ENCODE peak calls at places on chromosomes 16 and 17, in six cellular contexts. J is osteoblast; C is lower lobe of right lung; U is CD4-positive, CD25-positive, alpha-beta regulatory T cell; E is heart left ventricle; F is HAP-1. A is an unnamed sample.

GRCh38 chr16:82631701-82632685 is 5.2 kb downstream of the CDH13 start:
- DNase-seq in J (peak; percentile 71), C (no peak), U (no peak), E (no peak), F (peak; percentile 26), A (no peak)

GRCh38 chr16:64468515-64469090 is 653.3 kb downstream of the CDH11 start:
- DNase-seq in J (no peak), C (no peak), U (no peak), E (no peak), F (no peak), A (no peak)

GRCh38 chr17:6061290-6061689 is 8.9 kb upstream of the WSCD1 start:
- DNase-seq in J (peak; percentile 84), C (no peak), U (no peak), E (no peak), F (no peak), A (no peak)

GRCh38 chr16:86901483-86901882 is 323.1 kb downstream of the FOXL1 start:
- DNase-seq in J (peak; percentile 92), C (no peak), U (no peak), E (no peak), F (no peak), A (no peak)

GRCh38 chr16:35302859-35303258 is 1843.4 kb downstream of the TP53TG3F start:
- DNase-seq in J (no peak), C (no peak), U (no peak), E (no peak), F (no peak), A (no peak)

GRCh38 chr16:1645914-1646525 is 32.1 kb upstream of the JPT2 start:
- DNase-seq in J (peak; percentile 77), C (no peak), U (peak; percentile 8), E (no peak), F (no peak), A (no peak)

GRCh38 chr16:21590287-21590686 is 9.1 kb upstream of the METTL9 start:
- DNase-seq in J (peak; percentile 81), C (no peak), U (no peak), E (no peak), F (no peak), A (no peak)

GRCh38 chr17:17258998-17259397 is 22.0 kb upstream of the FLCN start:
- DNase-seq in J (no peak), C (no peak), U (no peak), E (no peak), F (no peak), A (no peak)

GRCh38 chr17:41549596-41550039 is 21.5 kb upstream of the KRT19 start:
- DNase-seq in J (no peak), C (no peak), U (no peak), E (no peak), F (no peak), A (no peak)

GRCh38 chr17:9670596-9670995 is 25.3 kb downstream of the USP43 start:
- DNase-seq in J (no peak), C (no peak), U (no peak), E (no peak), F (no peak), A (no peak)

GRCh38 chr17:17710728-17711541 is 29.7 kb downstream of the RAI1 start:
- DNase-seq in J (peak; percentile 98), C (peak; percentile 92), U (no peak), E (no peak), F (no peak), A (peak; percentile 40)

GRCh38 chr17:28151001-28151400 is 108.5 kb downstream of the NLK start:
- DNase-seq in J (no peak), C (no peak), U (no peak), E (no peak), F (no peak), A (no peak)

GRCh38 chr17:66941773-66942452 is 22.6 kb upstream of the CACNG4 start:
- DNase-seq in J (peak; percentile 44), C (no peak), U (no peak), E (no peak), F (no peak), A (no peak)

DNA sequence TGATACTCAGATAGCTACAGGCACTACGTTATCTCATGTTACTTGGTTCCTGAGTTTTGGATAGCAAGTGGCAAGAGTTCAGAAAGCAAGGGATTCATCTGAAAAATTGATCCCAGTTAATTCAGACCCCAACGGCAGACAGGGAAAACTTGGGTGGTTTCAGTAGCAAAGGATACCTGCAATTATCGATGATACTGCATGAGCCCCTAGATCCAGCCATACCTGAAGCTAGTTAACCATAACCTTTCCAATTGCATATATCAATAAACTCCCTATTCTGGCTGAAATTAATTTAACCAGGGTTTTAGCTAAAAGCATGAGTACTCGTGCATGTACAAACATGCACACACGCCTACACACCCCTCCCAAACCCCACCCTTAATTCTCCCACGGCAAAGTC is 4.3 kb downstream of the KNOP1 start:
- DNase-seq in J (peak; percentile 82), C (no peak), U (no peak), E (no peak), F (no peak), A (no peak)
- H3K4me3 ChIP-seq in J (no peak overlapping the region), C (no peak overlapping the region), U (no peak overlapping the region), E (no peak overlapping the region), F (no peak overlapping the region), A (no peak overlapping the region)

DNA sequence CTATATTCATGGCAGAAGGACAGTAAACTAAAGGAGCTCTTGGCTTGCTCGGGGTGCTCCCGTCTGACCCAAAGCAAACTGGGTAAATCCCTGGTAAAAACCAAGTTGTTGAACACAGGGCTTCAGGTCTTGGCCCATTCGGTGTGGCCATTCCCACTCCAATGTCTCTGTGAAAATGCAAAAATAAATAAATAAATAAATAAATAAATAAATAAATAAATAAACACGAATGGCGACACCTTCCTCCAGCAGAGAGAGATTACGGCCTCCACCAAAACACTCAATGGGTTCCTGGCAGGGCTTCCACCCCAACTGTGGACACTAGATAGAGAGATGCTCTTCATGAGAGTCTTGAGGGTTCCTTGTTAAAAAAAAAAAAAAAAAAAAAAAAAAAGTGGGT is 325.3 kb downstream of the SOX9 start:
- DNase-seq in J (peak; percentile 74), C (no peak), U (no peak), E (no peak), F (no peak), A (no peak)
- H3K4me1 ChIP-seq in J (peaks cover 4% of the 10 kb centered on the region), C (no peaks in the 10 kb centered on the region), U (no peaks in the 10 kb centered on the region), E (no peaks in the 10 kb centered on the region), F (no peaks in the 10 kb centered on the region), A (no peaks in the 10 kb centered on the region)

GRCh38 chr17:63932008-63932561 is at the start of gene CD79B:
- DNase-seq in J (peak; percentile 68), C (no peak), U (peak; percentile 19), E (no peak), F (no peak), A (no peak)
- H3K4me3 ChIP-seq in J (no peak within 1 kb of the TSS), C (peak within 1 kb of the TSS; percentile 33), U (peak within 1 kb of the TSS; percentile 70), E (peak within 1 kb of the TSS; percentile 16), F (no peak within 1 kb of the TSS), A (no peak within 1 kb of the TSS)

DNA sequence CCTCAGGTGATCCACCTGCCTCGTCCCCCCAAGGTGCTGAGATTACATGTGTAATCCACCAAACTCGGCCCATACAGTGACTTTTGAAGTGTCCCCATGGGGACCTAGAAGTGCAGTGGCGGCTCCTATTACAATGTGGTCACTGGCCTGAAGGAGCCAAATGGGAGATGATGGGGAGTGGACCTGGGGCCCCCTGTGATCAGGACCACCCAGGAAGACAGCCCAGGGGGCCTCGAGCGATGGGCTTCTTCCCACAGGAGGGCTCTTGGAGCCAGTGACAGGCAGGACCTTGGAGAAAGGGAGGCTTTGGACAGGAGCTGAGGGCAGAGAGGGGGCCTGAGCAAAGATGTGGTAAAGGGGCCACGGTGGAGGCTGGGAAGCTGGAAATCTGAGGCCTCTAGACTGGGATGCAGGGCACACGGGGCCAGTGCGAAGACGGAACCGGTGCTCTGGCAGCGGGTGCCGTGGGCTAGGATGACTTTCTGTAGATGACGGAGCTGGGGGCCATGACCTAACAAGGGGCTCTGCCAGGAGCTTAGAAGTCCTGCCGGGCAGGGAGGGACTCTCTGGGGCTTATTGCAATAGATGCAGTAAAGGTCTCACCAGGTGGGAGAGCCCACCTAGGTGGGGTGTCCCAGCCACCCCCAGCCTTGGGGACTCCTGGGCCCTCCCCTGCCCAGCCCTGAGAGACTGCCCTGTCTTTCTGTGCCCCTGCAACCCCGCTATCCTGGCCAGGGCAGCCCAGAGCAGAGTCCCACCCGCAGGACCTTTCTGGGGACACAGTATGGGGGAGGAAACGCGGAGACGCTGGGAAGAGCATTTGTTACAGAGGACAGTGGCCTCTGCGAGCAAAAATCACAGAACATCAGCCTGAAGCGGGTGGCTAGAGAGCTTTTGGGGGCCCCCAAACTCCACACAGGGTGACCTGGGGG is 2.7 kb upstream of the C17orf99 start:
- DNase-seq in J (peak; percentile 32), C (no peak), U (no peak), E (no peak), F (no peak), A (no peak)
- H3K4me1 ChIP-seq in J (no peaks in the 10 kb centered on the region), C (peaks cover 64% of the 10 kb centered on the region), U (peaks cover 44% of the 10 kb centered on the region), E (peaks cover 25% of the 10 kb centered on the region), F (peaks cover 6% of the 10 kb centered on the region), A (peaks cover 15% of the 10 kb centered on the region)

GRCh38 chr17:81518785-81519283 is 6.2 kb upstream of the ACTG1 start:
- DNase-seq in J (peak; percentile 97), C (peak; percentile 82), U (no peak), E (peak; percentile 55), F (no peak), A (peak; percentile 81)
- H3K4me3 ChIP-seq in J (peak overlapping the region; percentile 68), C (peak overlapping the region; percentile 55), U (no peak overlapping the region), E (peak overlapping the region; percentile 29), F (no peak overlapping the region), A (peak overlapping the region; percentile 17)

DNA sequence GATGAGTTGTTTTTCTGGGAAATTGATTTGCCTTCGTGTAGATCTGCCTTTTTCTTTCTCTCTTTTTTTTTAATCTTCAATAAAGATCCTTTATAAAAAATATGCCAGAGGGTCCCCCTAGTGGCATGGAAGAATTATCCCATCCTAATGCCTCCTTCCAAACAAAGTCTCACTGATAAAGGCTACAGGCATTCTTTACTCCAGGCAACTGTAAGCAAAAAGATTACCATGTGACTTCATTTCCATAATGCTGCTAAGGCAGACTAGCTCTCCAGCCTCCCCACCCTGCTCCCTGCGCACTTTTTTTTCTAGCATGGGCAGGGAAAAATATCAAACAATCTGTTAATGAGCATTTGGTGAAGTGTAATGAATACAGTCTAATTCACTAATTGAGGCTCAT is 220.2 kb upstream of the CDH8 start:
- DNase-seq in J (no peak), C (no peak), U (no peak), E (no peak), F (peak; percentile 83), A (no peak)
- H3K4me1 ChIP-seq in J (no peaks in the 10 kb centered on the region), C (no peaks in the 10 kb centered on the region), U (no peaks in the 10 kb centered on the region), E (no peaks in the 10 kb centered on the region), F (peaks cover 25% of the 10 kb centered on the region), A (no peaks in the 10 kb centered on the region)

DNA sequence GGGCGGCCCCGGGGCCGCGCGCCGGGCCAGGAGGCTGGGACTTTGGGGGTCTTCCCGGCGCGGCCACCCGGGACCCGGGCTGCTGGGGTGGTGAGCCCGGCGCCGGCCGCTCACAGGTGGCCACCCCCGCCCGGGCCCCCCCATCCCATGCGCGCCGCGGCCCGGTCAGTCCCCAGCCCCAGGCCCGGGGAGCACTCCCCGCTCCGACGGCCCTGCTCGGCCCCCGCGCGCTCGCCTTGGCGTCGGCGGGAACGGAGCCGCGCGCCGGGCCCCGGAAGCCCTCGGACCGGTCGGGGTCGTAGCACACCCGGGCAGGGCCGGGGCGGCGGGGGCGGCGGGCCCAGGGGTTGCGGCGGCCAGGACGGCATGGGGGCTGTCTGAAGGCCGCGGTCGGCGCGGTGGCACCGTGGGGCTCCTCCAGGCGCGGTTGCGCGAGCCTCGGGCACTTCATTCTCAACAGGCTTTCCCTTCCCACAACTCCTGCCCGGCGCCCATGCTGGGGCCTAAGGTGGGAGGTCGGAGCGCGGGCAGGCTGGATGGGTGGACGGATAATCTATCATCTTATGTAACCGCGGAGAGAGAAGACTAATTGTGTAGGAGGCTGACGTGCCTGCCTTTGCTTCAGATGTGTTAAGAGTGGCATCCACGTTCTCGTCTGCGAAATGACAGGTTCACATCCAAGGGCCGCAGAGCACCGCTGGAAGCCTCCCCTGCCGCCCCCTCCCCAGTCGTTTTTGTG is 607 bp downstream of the BAIAP2 start:
- DNase-seq in J (no peak), C (peak; percentile 64), U (no peak), E (peak; percentile 28), F (peak; percentile 33), A (peak; percentile 64)
- H3K4me3 ChIP-seq in J (peak overlapping the region; percentile 76), C (peak overlapping the region; percentile 62), U (no peak overlapping the region), E (peak overlapping the region; percentile 52), F (peak overlapping the region; percentile 50), A (peak overlapping the region; percentile 87)